ENCODE peak calls at places on chromosomes 12 and 14, in six cellular contexts. One of them, this sample, is unnamed.

GRCh38 chr14:72217164-72217563 is 284.9 kb downstream of the RGS6 start:
- DNase-seq in PC-3: no peak
- DNase-seq in GM23338: no peak
- DNase-seq in fibroblast of lung: no peak
- DNase-seq in OCI-LY7: no peak
- DNase-seq in DND-41: no peak
- DNase-seq in this sample: no peak

GRCh38 chr12:6193853-6194815 is 6.1 kb upstream of the CD9 start:
- DNase-seq in PC-3: no peak
- DNase-seq in GM23338: peak; percentile 78
- DNase-seq in fibroblast of lung: peak; percentile 73
- DNase-seq in OCI-LY7: peak; percentile 57
- DNase-seq in DND-41: no peak
- DNase-seq in this sample: peak; percentile 88

GRCh38 chr14:104749958-104750529 is 2.9 kb upstream of the SIVA1 start:
- DNase-seq in PC-3: peak; percentile 43
- DNase-seq in GM23338: no peak
- DNase-seq in fibroblast of lung: no peak
- DNase-seq in OCI-LY7: no peak
- DNase-seq in DND-41: no peak
- DNase-seq in this sample: no peak

GRCh38 chr12:69151254-69151751 is 88.1 kb upstream of the CPSF6 start:
- DNase-seq in PC-3: no peak
- DNase-seq in GM23338: no peak
- DNase-seq in fibroblast of lung: peak; percentile 16
- DNase-seq in OCI-LY7: no peak
- DNase-seq in DND-41: no peak
- DNase-seq in this sample: peak; percentile 53

GRCh38 chr12:52506858-52507715 is 13.1 kb downstream of the KRT5 start:
- DNase-seq in PC-3: peak; percentile 72
- DNase-seq in GM23338: peak; percentile 80
- DNase-seq in fibroblast of lung: peak; percentile 66
- DNase-seq in OCI-LY7: peak; percentile 29
- DNase-seq in DND-41: no peak
- DNase-seq in this sample: peak; percentile 66

GRCh38 chr12:37672655-37673260 is 643.8 kb upstream of the ALG10B start:
- DNase-seq in PC-3: peak; percentile 47
- DNase-seq in GM23338: peak; percentile 0
- DNase-seq in fibroblast of lung: no peak
- DNase-seq in OCI-LY7: peak; percentile 0
- DNase-seq in DND-41: no peak
- DNase-seq in this sample: no peak

GRCh38 chr14:57291692-57292647 is 23.2 kb downstream of the AP5M1 start:
- DNase-seq in PC-3: no peak
- DNase-seq in GM23338: no peak
- DNase-seq in fibroblast of lung: no peak
- DNase-seq in OCI-LY7: no peak
- DNase-seq in DND-41: no peak
- DNase-seq in this sample: no peak

GRCh38 chr14:52277552-52277951 is 10.1 kb downstream of the PTGDR start:
- DNase-seq in PC-3: peak; percentile 31
- DNase-seq in GM23338: no peak
- DNase-seq in fibroblast of lung: no peak
- DNase-seq in OCI-LY7: no peak
- DNase-seq in DND-41: no peak
- DNase-seq in this sample: no peak

GRCh38 chr12:3216726-3217682 is 139.8 kb downstream of the TSPAN9 start:
- DNase-seq in PC-3: peak; percentile 4
- DNase-seq in GM23338: no peak
- DNase-seq in fibroblast of lung: peak; percentile 65
- DNase-seq in OCI-LY7: no peak
- DNase-seq in DND-41: no peak
- DNase-seq in this sample: no peak

GRCh38 chr14:64248689-64249088 is 45.5 kb downstream of the ESR2 start:
- DNase-seq in PC-3: no peak
- DNase-seq in GM23338: no peak
- DNase-seq in fibroblast of lung: no peak
- DNase-seq in OCI-LY7: no peak
- DNase-seq in DND-41: no peak
- DNase-seq in this sample: no peak

GRCh38 chr14:77761205-77761931 is 412 bp upstream of the SNW1 start:
- DNase-seq in PC-3: peak; percentile 39
- DNase-seq in GM23338: peak; percentile 72
- DNase-seq in fibroblast of lung: peak; percentile 95
- DNase-seq in OCI-LY7: peak; percentile 19
- DNase-seq in DND-41: peak; percentile 17
- DNase-seq in this sample: peak; percentile 11

GRCh38 chr12:15256760-15257159 is 35.5 kb upstream of the RERG start:
- DNase-seq in PC-3: no peak
- DNase-seq in GM23338: no peak
- DNase-seq in fibroblast of lung: peak; percentile 97
- DNase-seq in OCI-LY7: no peak
- DNase-seq in DND-41: no peak
- DNase-seq in this sample: no peak

GRCh38 chr14:92917041-92917940 is 5.7 kb upstream of the CHGA start:
- DNase-seq in PC-3: no peak
- DNase-seq in GM23338: no peak
- DNase-seq in fibroblast of lung: no peak
- DNase-seq in OCI-LY7: no peak
- DNase-seq in DND-41: no peak
- DNase-seq in this sample: no peak

GRCh38 chr12:121295746-121296617 is 527 bp downstream of the CAMKK2 start:
- DNase-seq in PC-3: peak; percentile 21
- DNase-seq in GM23338: peak; percentile 44
- DNase-seq in fibroblast of lung: no peak
- DNase-seq in OCI-LY7: peak; percentile 26
- DNase-seq in DND-41: peak; percentile 29
- DNase-seq in this sample: peak; percentile 68

GRCh38 chr12:121293603-121294002 is 2.9 kb downstream of the CAMKK2 start:
- DNase-seq in PC-3: no peak
- DNase-seq in GM23338: no peak
- DNase-seq in fibroblast of lung: no peak
- DNase-seq in OCI-LY7: no peak
- DNase-seq in DND-41: no peak
- DNase-seq in this sample: no peak

GRCh38 chr12:121296618-121297476 is at the start of gene CAMKK2:
- DNase-seq in PC-3: peak; percentile 91
- DNase-seq in GM23338: peak; percentile 90
- DNase-seq in fibroblast of lung: peak; percentile 73
- DNase-seq in OCI-LY7: peak; percentile 92
- DNase-seq in DND-41: peak; percentile 92
- DNase-seq in this sample: peak; percentile 94

GRCh38 chr12:121295123-121295745 is 1.3 kb downstream of the CAMKK2 start:
- DNase-seq in PC-3: peak; percentile 28
- DNase-seq in GM23338: peak; percentile 51
- DNase-seq in fibroblast of lung: no peak
- DNase-seq in OCI-LY7: peak; percentile 58
- DNase-seq in DND-41: peak; percentile 52
- DNase-seq in this sample: peak; percentile 16

GRCh38 chr12:121294151-121294889 is 2.2 kb downstream of the CAMKK2 start:
- DNase-seq in PC-3: no peak
- DNase-seq in GM23338: no peak
- DNase-seq in fibroblast of lung: no peak
- DNase-seq in OCI-LY7: no peak
- DNase-seq in DND-41: no peak
- DNase-seq in this sample: no peak
- H3K4me2 ChIP-seq in PC-3: peak overlapping the region; percentile 92
- H3K4me2 ChIP-seq in GM23338: peak overlapping the region; percentile 96
- H3K4me2 ChIP-seq in fibroblast of lung: no peak overlapping the region
- H3K4me2 ChIP-seq in OCI-LY7: peak overlapping the region; percentile 94
- H3K4me2 ChIP-seq in DND-41: peak overlapping the region; percentile 100
- H3K4me2 ChIP-seq in this sample: peak overlapping the region; percentile 97

GRCh38 chr14:24179961-24180726 is 8.3 kb downstream of the REC8 start:
- DNase-seq in PC-3: peak; percentile 43
- DNase-seq in GM23338: no peak
- DNase-seq in fibroblast of lung: peak; percentile 78
- DNase-seq in OCI-LY7: no peak
- DNase-seq in DND-41: no peak
- DNase-seq in this sample: peak; percentile 60
- H2AFZ ChIP-seq in PC-3: no peak overlapping the region
- H2AFZ ChIP-seq in GM23338: no peak overlapping the region
- H2AFZ ChIP-seq in fibroblast of lung: no peak overlapping the region
- H2AFZ ChIP-seq in OCI-LY7: no peak overlapping the region
- H2AFZ ChIP-seq in DND-41: no peak overlapping the region
- H2AFZ ChIP-seq in this sample: no peak overlapping the region

GRCh38 chr14:54735424-54735823 is 167.2 kb downstream of the GCH1 start:
- DNase-seq in PC-3: no peak
- DNase-seq in GM23338: no peak
- DNase-seq in fibroblast of lung: no peak
- DNase-seq in OCI-LY7: no peak
- DNase-seq in DND-41: no peak
- DNase-seq in this sample: no peak
- H3K4me1 ChIP-seq in PC-3: peaks cover 45% of the 10 kb centered on the region
- H3K4me1 ChIP-seq in GM23338: peaks cover 12% of the 10 kb centered on the region
- H3K4me1 ChIP-seq in fibroblast of lung: peaks cover 7% of the 10 kb centered on the region
- H3K4me1 ChIP-seq in OCI-LY7: peaks cover 4% of the 10 kb centered on the region
- H3K4me1 ChIP-seq in DND-41: peaks cover under 1% of the 10 kb centered on the region
- H3K4me1 ChIP-seq in this sample: no peaks in the 10 kb centered on the region

GRCh38 chr12:110107369-110108281 is 16.5 kb upstream of the IFT81 start:
- DNase-seq in PC-3: peak; percentile 31
- DNase-seq in GM23338: no peak
- DNase-seq in fibroblast of lung: peak; percentile 93
- DNase-seq in OCI-LY7: no peak
- DNase-seq in DND-41: no peak
- DNase-seq in this sample: peak; percentile 46
- H3K4me2 ChIP-seq in PC-3: peak overlapping the region; percentile 81
- H3K4me2 ChIP-seq in GM23338: no peak overlapping the region
- H3K4me2 ChIP-seq in fibroblast of lung: peak overlapping the region; percentile 74
- H3K4me2 ChIP-seq in OCI-LY7: no peak overlapping the region
- H3K4me2 ChIP-seq in DND-41: no peak overlapping the region
- H3K4me2 ChIP-seq in this sample: peak overlapping the region; percentile 10

This sample was measured in hepatocyte.